ENCODE peak calls at places on chromosomes 12 and 14, in six cellular contexts. E, W, Q, S, K and P are unnamed samples.

GRCh38 chr12:13982010-13982409 is 608 bp upstream of the GRIN2B start:
- DNase-seq in E (no peak), W (no peak), Q (no peak), S (no peak), K (no peak), P (no peak)

GRCh38 chr14:70954068-70954467 is 46.8 kb downstream of the PCNX1 start:
- DNase-seq in E (no peak), W (no peak), Q (no peak), S (no peak), K (no peak), P (no peak)

GRCh38 chr14:104420990-104421389 is 158.6 kb upstream of the C14orf180 start:
- DNase-seq in E (no peak), W (no peak), Q (no peak), S (no peak), K (no peak), P (no peak)

GRCh38 chr14:68408680-68409079 is 384.2 kb downstream of the ZFP36L1 start:
- DNase-seq in E (no peak), W (no peak), Q (no peak), S (no peak), K (no peak), P (no peak)

GRCh38 chr12:109625749-109626377 is 52.3 kb downstream of the MVK start:
- DNase-seq in E (no peak), W (no peak), Q (no peak), S (no peak), K (no peak), P (no peak)

GRCh38 chr14:71143391-71144290 is 236.4 kb downstream of the PCNX1 start:
- DNase-seq in E (no peak), W (no peak), Q (no peak), S (no peak), K (peak), P (no peak)

GRCh38 chr12:131072446-131073230 is 118.9 kb downstream of the ADGRD1 start:
- DNase-seq in E (no peak), W (no peak), Q (no peak), S (peak), K (no peak), P (peak)

GRCh38 chr12:12172106-12172511 is 94.7 kb downstream of the LRP6 start:
- DNase-seq in E (no peak), W (peak), Q (no peak), S (no peak), K (no peak), P (no peak)

GRCh38 chr14:85444685-85445084 is 85.3 kb upstream of the FLRT2 start:
- DNase-seq in E (no peak), W (no peak), Q (no peak), S (no peak), K (no peak), P (no peak)

GRCh38 chr12:24921251-24922038 is 27.5 kb downstream of the BCAT1 start:
- DNase-seq in E (no peak), W (no peak), Q (no peak), S (no peak), K (peak), P (no peak)

GRCh38 chr14:24436355-24437019 is 6.1 kb downstream of the SDR39U1 start:
- DNase-seq in E (peak), W (no peak), Q (no peak), S (no peak), K (peak), P (no peak)

GRCh38 chr12:122080149-122081107 is 1.9 kb downstream of the MLXIP start:
- DNase-seq in E (peak), W (no peak), Q (no peak), S (peak), K (no peak), P (peak)

GRCh38 chr12:82723891-82724290 is 37.2 kb downstream of the TMTC2 start:
- DNase-seq in E (no peak), W (no peak), Q (no peak), S (no peak), K (no peak), P (no peak)

GRCh38 chr12:120010661-120011230 is 21.7 kb downstream of the BICDL1 start:
- DNase-seq in E (no peak), W (no peak), Q (no peak), S (no peak), K (no peak), P (no peak)

GRCh38 chr12:28057856-28058615 is 85.5 kb upstream of the PTHLH start:
- DNase-seq in E (no peak), W (no peak), Q (no peak), S (no peak), K (no peak), P (no peak)

GRCh38 chr12:100845095-100845494 is 50.5 kb downstream of the ANO4 start:
- DNase-seq in E (no peak), W (no peak), Q (no peak), S (no peak), K (peak), P (no peak)

GRCh38 chr12:51183816-51184215 is 10.9 kb upstream of the TFCP2 start:
- DNase-seq in E (peak), W (no peak), Q (no peak), S (peak), K (no peak), P (no peak)

GRCh38 chr12:2039034-2039433 is 13.8 kb upstream of the CACNA1C start:
- DNase-seq in E (no peak), W (no peak), Q (no peak), S (no peak), K (no peak), P (no peak)

GRCh38 chr12:40615590-40615989 is 76.6 kb upstream of the CNTN1 start:
- DNase-seq in E (no peak), W (no peak), Q (no peak), S (no peak), K (no peak), P (no peak)

GRCh38 chr14:91968280-91968679 is 20.8 kb upstream of the FBLN5 start:
- DNase-seq in E (no peak), W (no peak), Q (no peak), S (no peak), K (no peak), P (no peak)

GRCh38 chr12:95446511-95446910 is 27.4 kb upstream of the METAP2 start:
- DNase-seq in E (peak), W (no peak), Q (peak), S (peak), K (peak), P (peak)

GRCh38 chr12:77625441-77625840 is 205.3 kb upstream of the NAV3 start:
- DNase-seq in E (no peak), W (no peak), Q (no peak), S (no peak), K (no peak), P (no peak)

GRCh38 chr12:40762072-40762471 is 69.8 kb downstream of the CNTN1 start:
- DNase-seq in E (no peak), W (no peak), Q (no peak), S (no peak), K (no peak), P (no peak)

GRCh38 chr14:87615822-87616679 is 376.9 kb downstream of the GALC start:
- DNase-seq in E (peak), W (no peak), Q (no peak), S (peak), K (peak), P (peak)

GRCh38 chr14:69153848-69154208 is 909 bp upstream of the DCAF5 start:
- DNase-seq in E (peak), W (no peak), Q (no peak), S (no peak), K (peak), P (no peak)

GRCh38 chr14:87873741-87874140 is 119.2 kb downstream of the GALC start:
- DNase-seq in E (no peak), W (no peak), Q (no peak), S (no peak), K (no peak), P (no peak)

GRCh38 chr12:28023156-28023887 is 50.8 kb upstream of the PTHLH start:
- DNase-seq in E (no peak), W (no peak), Q (no peak), S (no peak), K (peak), P (no peak)

GRCh38 chr14:85002846-85003245 is 527.1 kb upstream of the FLRT2 start:
- DNase-seq in E (no peak), W (no peak), Q (no peak), S (no peak), K (no peak), P (no peak)

GRCh38 chr14:61462566-61463195 is 141.3 kb downstream of the PRKCH start:
- DNase-seq in E (no peak), W (no peak), Q (no peak), S (no peak), K (peak), P (no peak)

GRCh38 chr12:124399622-124400021 is 104.7 kb downstream of the RFLNA start:
- DNase-seq in E (no peak), W (no peak), Q (no peak), S (no peak), K (peak), P (no peak)

GRCh38 chr14:99737451-99737951 is 53.4 kb downstream of the CYP46A1 start:
- DNase-seq in E (peak), W (no peak), Q (peak), S (peak), K (no peak), P (no peak)

GRCh38 chr14:21019377-21019776 is 5.5 kb downstream of the NDRG2 start:
- DNase-seq in E (no peak), W (no peak), Q (no peak), S (no peak), K (no peak), P (no peak)

GRCh38 chr14:68983210-68983609 is 4.1 kb upstream of the ACTN1 start:
- DNase-seq in E (no peak), W (no peak), Q (no peak), S (no peak), K (no peak), P (no peak)

GRCh38 chr12:63922446-63922845 is 77.9 kb downstream of the SRGAP1 start:
- DNase-seq in E (no peak), W (no peak), Q (no peak), S (no peak), K (peak), P (no peak)

GRCh38 chr14:61476737-61477410 is 155.5 kb downstream of the PRKCH start:
- DNase-seq in E (no peak), W (no peak), Q (no peak), S (peak), K (no peak), P (no peak)

GRCh38 chr14:30209136-30209535 is 281.5 kb upstream of the PRKD1 start:
- DNase-seq in E (no peak), W (no peak), Q (no peak), S (no peak), K (no peak), P (no peak)

GRCh38 chr14:52076334-52076733 is 7.5 kb upstream of the NID2 start:
- DNase-seq in E (no peak), W (peak), Q (no peak), S (no peak), K (no peak), P (no peak)

GRCh38 chr12:113439606-113440030 is 17.4 kb downstream of the SDSL start:
- DNase-seq in E (peak), W (no peak), Q (no peak), S (peak), K (peak), P (no peak)

DNA sequence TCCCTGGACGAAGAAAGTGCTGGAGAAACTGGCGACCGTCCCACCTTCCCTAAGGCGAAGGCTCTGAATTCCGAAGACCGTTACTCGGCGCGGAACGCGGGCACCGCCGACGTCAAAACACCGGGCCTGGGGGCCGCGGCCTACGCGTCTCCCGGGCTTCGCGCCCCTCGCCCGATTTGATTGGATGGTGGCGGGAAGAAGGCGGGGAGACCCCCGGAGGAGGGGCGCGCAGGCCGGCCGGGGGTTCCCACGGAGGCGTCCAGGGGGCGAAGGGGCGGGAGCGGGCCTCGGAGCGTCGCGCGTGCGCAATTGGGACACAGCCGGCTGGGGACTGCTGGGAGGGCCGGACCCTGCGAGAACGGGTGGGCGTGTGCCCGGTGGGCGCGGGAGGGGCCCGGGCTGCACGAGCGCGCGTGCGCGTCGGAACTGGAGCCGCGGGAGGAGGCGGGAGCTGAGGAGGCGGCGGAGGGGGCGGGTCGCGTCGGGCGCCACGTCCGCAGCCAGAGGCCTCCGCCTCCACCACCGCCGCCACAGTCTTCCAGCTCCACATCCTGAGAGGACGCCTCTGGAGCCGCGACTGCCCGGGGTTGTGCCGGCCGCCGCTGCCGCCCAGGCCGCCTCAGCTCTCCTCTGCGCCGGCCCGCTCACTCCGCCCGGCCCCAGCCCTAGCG is at the start of gene TMEM263:
- DNase-seq in E (peak), W (peak), Q (peak), S (peak), K (peak), P (peak)
- TF ChIP-seq POLR2A in E (peak), W (no peak), Q (peak), S (peak), K (peak), P (peak)

GRCh38 chr14:89489796-89490506 is 72.9 kb upstream of the FOXN3 start:
- DNase-seq in E (no peak), W (no peak), Q (no peak), S (no peak), K (no peak), P (no peak)
- TF ChIP-seq POLR2A in E (no peak), W (no peak), Q (no peak), S (no peak), K (no peak), P (no peak)

GRCh38 chr14:101874001-101874400 is 90.4 kb upstream of the DYNC1H1 start:
- DNase-seq in E (no peak), W (no peak), Q (no peak), S (no peak), K (no peak), P (no peak)
- TF ChIP-seq POLR2A in E (no peak), W (no peak), Q (no peak), S (no peak), K (no peak), P (no peak)

DNA sequence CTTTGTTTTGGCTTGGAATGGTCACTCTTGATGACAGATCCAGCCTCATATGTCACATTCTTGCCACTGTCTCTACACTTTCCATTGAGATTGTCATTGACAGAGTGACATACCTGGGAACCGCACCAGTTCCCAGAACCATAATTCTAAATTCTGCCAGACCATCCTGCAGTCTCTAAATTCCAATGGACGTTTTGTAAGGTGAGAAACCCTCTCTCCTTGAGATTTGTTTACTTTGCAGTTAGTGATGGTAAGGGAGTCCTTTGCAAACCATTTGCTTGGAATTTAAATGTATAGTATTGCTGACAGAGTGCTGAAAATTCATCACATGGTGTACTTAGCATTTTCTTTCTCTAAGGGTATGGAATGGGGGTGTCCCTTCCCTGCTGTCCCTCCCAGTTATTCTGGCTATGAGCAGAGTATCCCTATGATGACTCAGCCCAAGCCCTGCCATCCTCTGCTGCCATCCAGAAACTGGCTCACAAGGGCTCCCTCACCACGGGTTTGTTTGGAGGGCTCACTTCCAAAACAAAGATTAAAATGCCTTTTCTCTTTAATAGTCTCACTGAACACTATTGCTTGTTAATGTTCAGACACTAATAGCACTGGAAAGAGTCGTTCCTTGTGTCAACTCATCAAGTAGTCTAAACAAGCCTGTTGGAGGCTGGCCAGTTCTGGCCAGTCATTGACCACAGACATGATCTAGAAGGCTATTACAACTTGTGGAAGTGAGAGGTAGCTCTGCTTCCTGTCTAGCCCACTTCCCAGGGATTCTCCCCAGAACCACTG is 129.0 kb upstream of the HMGA2 start:
- DNase-seq in E (peak), W (peak), Q (peak), S (peak), K (peak), P (peak)
- TF ChIP-seq POLR2A in E (no peak), W (no peak), Q (no peak), S (no peak), K (no peak), P (no peak)

DNA sequence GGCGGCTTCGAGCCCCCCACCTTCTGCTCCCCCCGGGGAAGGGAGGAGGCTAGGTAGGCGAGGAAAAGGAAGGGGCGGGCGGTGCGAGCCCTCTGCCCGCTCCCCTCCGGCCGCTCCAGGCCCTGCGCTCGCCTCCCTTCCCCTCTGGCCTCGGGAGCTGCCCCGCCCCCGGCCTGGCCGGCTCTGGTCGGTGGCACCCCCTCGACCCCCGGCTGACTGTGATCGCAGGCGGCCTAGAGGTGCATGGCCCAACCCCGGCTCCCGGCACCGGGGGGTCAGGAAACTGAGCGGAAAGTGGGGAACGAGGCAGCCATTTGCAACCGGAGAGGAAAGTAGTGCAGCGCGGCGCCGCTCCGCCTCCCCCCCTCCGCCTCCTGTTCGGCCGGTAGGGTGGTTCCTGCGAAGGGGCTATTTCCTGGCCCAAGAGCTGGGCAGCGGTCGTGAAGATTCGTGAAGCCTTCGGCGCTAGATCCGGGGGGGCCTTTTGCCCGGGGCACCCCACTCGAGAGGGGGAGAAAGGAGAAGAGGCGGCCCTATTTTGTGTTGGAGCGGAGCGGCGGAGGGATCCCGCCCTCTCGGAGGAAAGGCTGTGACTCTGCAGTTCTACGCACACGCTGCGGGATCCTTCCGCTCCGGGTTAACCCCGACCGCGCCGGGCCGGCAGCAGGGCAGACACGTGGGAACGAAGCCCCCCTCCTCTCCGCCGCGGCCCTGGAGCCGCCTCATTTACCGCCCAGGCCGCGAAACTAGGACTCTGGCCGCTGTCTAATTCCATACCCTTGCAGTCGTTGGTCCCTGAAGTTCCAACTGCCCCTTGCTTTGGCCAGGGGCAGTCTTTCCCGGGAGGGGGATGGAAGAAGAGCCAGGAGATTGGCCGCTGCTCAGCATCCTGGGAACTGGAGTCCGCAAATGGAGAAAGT is at the start of gene KMT2D:
- DNase-seq in E (peak), W (peak), Q (peak), S (peak), K (peak), P (peak)
- TF ChIP-seq POLR2A in E (peak), W (peak), Q (peak), S (no peak), K (peak), P (peak)

DNA sequence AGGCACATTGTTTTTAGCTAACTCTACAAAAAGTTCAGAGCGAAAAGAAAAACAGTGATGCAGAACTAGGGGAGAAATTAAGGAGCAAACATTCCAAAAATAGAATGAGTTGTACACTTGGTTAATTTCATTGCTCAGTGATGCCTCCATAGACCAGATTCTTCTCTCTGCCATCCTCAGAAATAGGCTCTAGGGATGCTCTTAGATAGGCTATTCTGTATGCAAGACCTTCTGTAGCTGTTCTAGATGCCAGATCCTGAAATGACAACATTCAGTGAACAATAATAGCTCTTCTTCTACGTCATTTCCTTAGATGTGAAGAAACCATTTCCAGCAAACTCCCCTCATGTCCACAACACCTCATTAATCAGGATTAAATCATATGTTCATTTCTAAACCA is 466.3 kb downstream of the DIO2 start:
- DNase-seq in E (no peak), W (no peak), Q (no peak), S (no peak), K (no peak), P (no peak)
- TF ChIP-seq POLR2A in E (no peak), W (no peak), Q (no peak), S (no peak), K (no peak), P (no peak)